ENCODE peak calls at places on chromosomes 7 and 10, in five cellular contexts. R, T, F, E and C are unnamed samples.

GRCh38 chr7:105680505-105681187 is 99.4 kb upstream of the EFCAB10 start:
- DNase-seq in T (no peak), E (no peak), F (no peak), R (no peak), C (no peak)

GRCh38 chr7:46315891-46316290 is 394.8 kb upstream of the IGFBP3 start:
- DNase-seq in R (no peak), E (peak), F (peak), T (no peak), C (peak)

GRCh38 chr7:26588511-26588910 is 275.9 kb downstream of the SKAP2 start:
- DNase-seq in T (no peak), R (peak), F (no peak), E (no peak), C (no peak)

GRCh38 chr10:67602268-67602950 is 93.6 kb downstream of the CTNNA3 start:
- DNase-seq in F (peak), R (no peak), E (no peak), T (no peak), C (peak)

GRCh38 chr10:59433720-59434428 is 71.5 kb upstream of the FAM13C start:
- DNase-seq in F (peak), R (no peak), E (no peak), T (no peak), C (no peak)

GRCh38 chr10:114413398-114413797 is 9.1 kb upstream of the AFAP1L2 start:
- DNase-seq in T (no peak), F (peak), R (no peak), E (no peak), C (no peak)

GRCh38 chr10:22386396-22386928 is 41.2 kb downstream of the SPAG6 start:
- DNase-seq in F (no peak), T (no peak), R (no peak), E (no peak), C (no peak)

GRCh38 chr7:150502519-150502918 is 12.2 kb upstream of the GIMAP7 start:
- DNase-seq in R (no peak), E (no peak), F (no peak), T (no peak), C (no peak)

GRCh38 chr7:2138146-2138765 is 94.5 kb downstream of the MAD1L1 start:
- DNase-seq in F (no peak), T (no peak), E (no peak), R (peak), C (no peak)

GRCh38 chr10:14558025-14558424 is 216.7 kb downstream of the FAM107B start:
- DNase-seq in F (no peak), E (no peak), R (no peak), T (no peak), C (no peak)

GRCh38 chr10:3126741-3127342 is 45.7 kb downstream of the PITRM1 start:
- DNase-seq in E (no peak), R (peak), T (peak), F (peak), C (no peak)